ENCODE peak calls at places on chromosomes 11 and 22, in seven cellular contexts. H is mesenchymal stem cell, T is neuronal stem cell, S is trophoblast cell, U is H9, I is IMR-90, X is mesendoderm. R is an unnamed sample.

GRCh38 chr11:128481135-128481534 is 106.2 kb downstream of the ETS1 start:
- DNase-seq in H (peak), I (peak), T (no peak), X (no peak), U (no peak), S (peak), R (no peak)

GRCh38 chr11:68996376-68997123 is 15.8 kb upstream of the MRGPRD start:
- DNase-seq in I (no peak), U (peak), S (no peak), T (no peak), H (no peak), X (no peak), R (no peak)

GRCh38 chr22:36873614-36874308 is 13.0 kb downstream of the NCF4 start:
- DNase-seq in U (peak), S (peak), T (no peak), H (peak), X (peak), I (peak), R (no peak)

GRCh38 chr11:125063429-125064043 is 431 bp downstream of the SLC37A2 start:
- DNase-seq in I (no peak), S (no peak), H (no peak), U (peak), T (peak), X (peak), R (peak)

GRCh38 chr11:17561466-17562001 is 14.5 kb downstream of the OTOG start:
- DNase-seq in S (no peak), I (no peak), T (no peak), U (peak), X (no peak), H (no peak), R (no peak)

GRCh38 chr11:61782841-61783240 is 9.6 kb downstream of the TMEM258 start:
- DNase-seq in U (no peak), H (no peak), X (no peak), I (no peak), S (peak), T (no peak), R (no peak)

GRCh38 chr22:30609260-30610185 is 2.5 kb downstream of the TCN2 start:
- DNase-seq in I (peak), T (no peak), S (peak), H (peak), X (peak), U (no peak), R (no peak)

GRCh38 chr11:47433991-47434786 is 8.0 kb upstream of the PSMC3 start:
- DNase-seq in H (no peak), U (no peak), X (no peak), S (no peak), T (no peak), I (peak), R (no peak)

GRCh38 chr11:1283091-1283511 is 26.3 kb downstream of the TOLLIP start:
- DNase-seq in X (no peak), I (no peak), T (no peak), H (no peak), S (no peak), U (no peak), R (no peak)
- H2BK5ac ChIP-seq in X (no peak), I (no peak), T (peak), H (no peak), S (no peak), U (no peak), R (no peak)

GRCh38 chr11:65338680-65339079 is 5.0 kb downstream of the DPF2 start:
- DNase-seq in U (no peak), S (no peak), I (no peak), T (no peak), H (no peak), X (no peak), R (no peak)
- H2BK5ac ChIP-seq in U (no peak), S (no peak), I (no peak), T (no peak), H (no peak), X (no peak), R (peak)

GRCh38 chr11:112150517-112150916 is 13.4 kb downstream of the IL18 start:
- DNase-seq in I (no peak), U (no peak), S (no peak), T (no peak), H (no peak), X (no peak), R (no peak)
- H2BK5ac ChIP-seq in I (no peak), U (no peak), S (no peak), T (no peak), H (no peak), X (no peak), R (no peak)

GRCh38 chr22:47659467-47660302 is 897.2 kb downstream of the TBC1D22A start:
- DNase-seq in I (no peak), T (no peak), U (peak), H (no peak), S (no peak), X (peak), R (no peak)
- H2BK5ac ChIP-seq in I (no peak), T (no peak), U (no peak), H (no peak), S (no peak), X (peak), R (no peak)

DNA sequence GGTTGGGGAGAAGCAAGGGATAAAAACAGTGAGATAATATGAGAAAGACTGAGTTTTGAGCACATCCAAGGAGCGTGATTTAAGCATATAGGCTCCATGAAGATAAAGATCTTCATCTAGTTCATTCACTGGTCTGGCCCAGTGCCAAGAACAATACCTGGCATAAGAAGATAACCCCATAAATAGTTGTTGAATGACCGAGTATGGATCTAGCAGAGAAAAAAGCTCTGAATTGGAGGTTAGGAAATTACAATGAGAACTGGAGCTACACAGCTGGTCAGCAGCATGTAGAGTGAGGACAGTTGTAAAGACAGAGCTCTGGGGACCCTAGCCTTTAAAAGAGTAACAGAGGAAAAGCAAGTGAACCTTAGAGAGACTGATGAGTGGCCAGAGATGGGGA is 33.0 kb upstream of the PAK1 start:
- DNase-seq in H (no peak), X (no peak), T (no peak), S (no peak), U (no peak), I (no peak), R (no peak)
- H2BK5ac ChIP-seq in H (no peak), X (no peak), T (no peak), S (no peak), U (no peak), I (no peak), R (no peak)

GRCh38 chr11:131568318-131568717 is 197.9 kb downstream of the NTM start:
- DNase-seq in X (no peak), H (no peak), T (no peak), I (no peak), U (no peak), S (no peak), R (no peak)
- H2BK5ac ChIP-seq in X (no peak), H (no peak), T (no peak), I (no peak), U (no peak), S (no peak), R (no peak)

GRCh38 chr11:3936517-3936916 is 81.1 kb downstream of the STIM1 start:
- DNase-seq in H (no peak), X (no peak), U (no peak), T (no peak), S (no peak), I (no peak), R (no peak)

GRCh38 chr11:3929689-3930088 is 74.2 kb downstream of the STIM1 start:
- DNase-seq in S (no peak), U (no peak), X (no peak), I (no peak), H (peak), T (no peak), R (no peak)

GRCh38 chr11:3932698-3933097 is 77.2 kb downstream of the STIM1 start:
- DNase-seq in I (no peak), H (no peak), T (no peak), S (no peak), X (no peak), U (no peak), R (no peak)

GRCh38 chr11:3934658-3935057 is 79.2 kb downstream of the STIM1 start:
- DNase-seq in H (no peak), T (no peak), U (no peak), I (no peak), S (no peak), X (no peak), R (no peak)

DNA sequence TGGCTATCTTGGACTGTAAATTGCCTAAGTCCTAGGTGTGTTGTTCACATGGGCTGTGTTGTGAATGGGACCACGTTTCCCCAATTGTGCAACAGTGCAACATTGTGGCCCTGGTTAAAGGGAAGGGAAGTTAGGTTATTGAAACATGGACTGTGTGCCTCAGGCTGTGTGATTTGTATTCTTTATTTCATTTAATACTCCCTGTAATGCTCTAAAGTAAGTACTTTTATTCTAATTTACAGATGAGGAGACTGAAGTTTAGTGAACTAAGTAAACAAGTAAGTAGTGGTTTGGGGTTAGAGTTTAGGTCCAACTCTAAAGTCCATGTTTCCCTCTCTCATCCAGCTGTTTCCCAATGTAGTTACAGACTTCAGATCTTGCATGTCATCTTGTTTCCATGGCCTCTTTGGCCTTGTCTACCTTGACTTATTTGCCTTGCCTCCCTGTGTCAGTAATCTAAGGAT is 77.7 kb downstream of the STIM1 start:
- DNase-seq in I (no peak), H (no peak), U (no peak), X (no peak), T (no peak), S (no peak), R (no peak)
- H2BK5ac ChIP-seq in I (no peak), H (no peak), U (no peak), X (no peak), T (no peak), S (no peak), R (no peak)

DNA sequence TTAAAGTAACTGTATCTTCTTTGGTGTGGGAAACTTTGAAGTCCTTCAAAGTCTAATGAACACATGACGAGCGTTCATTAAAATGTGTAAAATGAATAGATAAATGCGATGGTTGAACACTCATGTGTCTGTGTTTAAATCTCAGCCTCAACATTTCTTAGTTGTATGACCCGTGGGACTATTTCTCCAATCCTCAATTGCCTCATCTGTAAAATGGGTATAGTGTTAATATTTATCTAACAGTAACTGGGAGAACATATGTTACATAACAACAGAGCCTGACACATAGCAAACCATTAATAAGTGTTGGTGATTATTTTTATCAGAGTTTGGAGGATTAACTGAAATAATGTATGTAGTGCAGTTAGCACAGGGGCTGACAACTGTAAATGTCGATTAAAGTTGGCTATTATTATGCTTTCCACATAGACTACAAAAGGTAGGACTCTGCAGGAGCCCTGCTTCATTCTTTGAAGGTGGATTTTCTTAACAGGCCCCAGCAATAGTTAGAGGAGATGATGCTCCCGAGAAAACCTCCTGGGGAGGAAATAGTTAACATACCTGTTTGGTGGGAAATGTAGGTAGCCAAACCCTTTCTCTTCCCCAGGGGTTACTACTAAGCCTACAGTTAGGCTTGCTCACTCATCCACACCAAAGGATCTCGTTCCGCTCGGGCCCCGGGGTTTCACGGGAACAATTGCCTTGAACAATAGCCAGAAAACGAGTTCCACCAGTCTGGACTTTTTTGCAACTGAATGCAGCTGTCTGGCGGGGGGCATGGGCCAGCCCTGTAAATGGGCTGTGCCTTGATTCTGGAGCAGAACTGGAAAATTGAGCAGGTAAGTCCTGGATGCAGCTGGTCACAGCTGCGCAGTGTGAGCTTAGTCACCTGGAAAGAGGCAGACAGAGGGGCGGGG is 133.4 kb downstream of the DBX1 start:
- DNase-seq in I (no peak), T (no peak), H (no peak), X (peak), U (peak), S (peak), R (peak)
- H2BK5ac ChIP-seq in I (no peak), T (no peak), H (no peak), X (no peak), U (no peak), S (peak), R (peak)

DNA sequence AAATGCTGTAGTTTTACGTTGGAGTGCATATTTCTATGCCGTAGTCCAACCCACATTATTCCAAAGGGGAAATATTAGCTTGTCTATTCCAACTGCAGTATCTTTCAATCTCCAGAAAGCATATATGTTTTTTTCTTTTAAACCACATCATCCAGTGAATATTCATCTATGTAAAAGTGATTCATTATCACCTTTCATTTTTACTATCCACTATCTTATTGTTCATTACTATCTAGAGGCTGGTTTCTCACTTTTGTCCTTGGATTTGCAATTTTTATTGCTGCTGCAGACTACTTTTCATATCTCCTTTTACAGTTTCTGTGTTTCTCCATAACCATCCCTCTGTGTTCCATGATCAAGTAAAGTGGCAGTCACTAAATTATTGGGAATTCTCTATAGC is 1097.2 kb upstream of the TENM4 start:
- DNase-seq in H (no peak), I (no peak), X (no peak), U (no peak), T (no peak), S (no peak), R (no peak)
- H2BK5ac ChIP-seq in H (no peak), I (no peak), X (no peak), U (no peak), T (no peak), S (no peak), R (no peak)

DNA sequence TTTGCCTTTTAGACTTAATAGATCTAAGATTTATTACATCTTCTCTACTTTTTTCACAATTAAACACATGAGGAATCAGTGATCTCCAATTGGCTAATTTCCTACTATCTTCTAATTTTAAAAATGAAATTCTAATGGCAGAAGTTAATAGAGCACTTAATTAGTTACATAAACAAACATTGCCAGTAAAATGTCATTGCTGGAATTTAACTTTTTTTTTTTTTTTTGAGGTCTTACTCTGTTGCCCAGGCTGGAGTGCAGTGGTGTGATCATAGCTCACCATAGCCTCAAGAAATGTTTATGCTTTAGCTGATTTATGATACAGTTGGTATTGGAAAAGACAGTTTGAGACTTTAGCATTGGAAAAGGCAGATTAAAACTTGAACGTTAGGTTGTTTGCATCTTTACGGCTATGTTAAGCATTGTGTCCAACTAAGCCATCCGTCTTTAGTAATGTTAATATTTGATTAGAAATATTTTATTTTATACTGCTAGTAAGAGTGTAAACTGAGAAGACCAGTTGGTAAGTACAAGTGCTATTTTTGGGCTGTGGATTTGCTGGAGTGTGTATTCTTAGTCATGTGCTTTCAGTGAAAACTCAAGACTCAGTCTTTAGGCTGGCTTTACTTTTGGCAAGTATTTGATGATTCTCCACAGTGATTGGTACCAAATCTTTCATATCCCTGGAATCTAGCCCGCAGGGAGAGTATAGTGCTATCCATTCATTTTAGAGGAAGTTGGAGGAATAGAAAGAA is 4.4 kb downstream of the ANO5 start:
- DNase-seq in S (no peak), I (no peak), U (no peak), T (no peak), X (no peak), H (no peak), R (no peak)
- H2BK5ac ChIP-seq in S (no peak), I (no peak), U (no peak), T (no peak), X (no peak), H (no peak), R (no peak)